ENCODE peak calls at places on chromosome X, in four cellular contexts. One of them, this sample, is unnamed. For H4K20me1, the result is how much of the 10 kb centered on the place peaks cover.

GRCh38 chrX:46704767-46705386 is 54.0 kb downstream of the SLC9A7 start:
- DNase-seq in GM23248: peak
- DNase-seq in PC-3: no peak
- DNase-seq in hepatocyte: no peak
- DNase-seq in this sample: no peak

GRCh38 chrX:39857780-39858179 is 240.0 kb downstream of the BCOR start:
- DNase-seq in hepatocyte: no peak
- DNase-seq in PC-3: peak
- DNase-seq in GM23248: no peak
- DNase-seq in this sample: no peak

GRCh38 chrX:49019599-49020249 is 17.7 kb upstream of the GRIPAP1 start:
- DNase-seq in GM23248: no peak
- DNase-seq in hepatocyte: no peak
- DNase-seq in PC-3: no peak
- DNase-seq in this sample: no peak

GRCh38 chrX:14832591-14832990 is 40.3 kb downstream of the FANCB start:
- DNase-seq in GM23248: peak
- DNase-seq in hepatocyte: no peak
- DNase-seq in PC-3: no peak
- DNase-seq in this sample: no peak

GRCh38 chrX:19334945-19335626 is 8.6 kb upstream of the PDHA1 start:
- DNase-seq in GM23248: no peak
- DNase-seq in PC-3: peak
- DNase-seq in hepatocyte: no peak
- DNase-seq in this sample: peak

GRCh38 chrX:136086521-136086920 is 60.8 kb upstream of the FHL1 start:
- DNase-seq in GM23248: peak
- DNase-seq in hepatocyte: no peak
- DNase-seq in PC-3: peak
- DNase-seq in this sample: no peak

GRCh38 chrX:10444204-10444603 is 176.2 kb downstream of the MID1 start:
- DNase-seq in GM23248: no peak
- DNase-seq in hepatocyte: no peak
- DNase-seq in PC-3: no peak
- DNase-seq in this sample: no peak

GRCh38 chrX:70141373-70141772 is 8.1 kb downstream of the IGBP1 start:
- DNase-seq in PC-3: no peak
- DNase-seq in hepatocyte: no peak
- DNase-seq in GM23248: no peak
- DNase-seq in this sample: no peak

GRCh38 chrX:721354-721753 is 90.8 kb downstream of the SHOX start:
- DNase-seq in PC-3: no peak
- DNase-seq in hepatocyte: no peak
- DNase-seq in GM23248: no peak
- DNase-seq in this sample: no peak

GRCh38 chrX:1323315-1323714 is 13.3 kb upstream of the IL3RA start:
- DNase-seq in PC-3: peak
- DNase-seq in hepatocyte: peak
- DNase-seq in GM23248: peak
- DNase-seq in this sample: peak

GRCh38 chrX:133350751-133351150 is 64.5 kb downstream of the GPC4 start:
- DNase-seq in PC-3: no peak
- DNase-seq in hepatocyte: peak
- DNase-seq in GM23248: peak
- DNase-seq in this sample: no peak

GRCh38 chrX:13700380-13700779 is 11.5 kb downstream of the RAB9A start:
- DNase-seq in GM23248: no peak
- DNase-seq in PC-3: no peak
- DNase-seq in hepatocyte: no peak
- DNase-seq in this sample: no peak

GRCh38 chrX:30572678-30573077 is 4.9 kb downstream of the TASL start:
- DNase-seq in GM23248: no peak
- DNase-seq in hepatocyte: no peak
- DNase-seq in PC-3: no peak
- DNase-seq in this sample: no peak

GRCh38 chrX:119288890-119289393 is 52.9 kb downstream of the PGRMC1 start:
- DNase-seq in hepatocyte: no peak
- DNase-seq in GM23248: no peak
- DNase-seq in PC-3: no peak
- DNase-seq in this sample: no peak

GRCh38 chrX:48958635-48959094 is 1.3 kb upstream of the OTUD5 start:
- DNase-seq in GM23248: peak
- DNase-seq in PC-3: peak
- DNase-seq in hepatocyte: peak
- DNase-seq in this sample: peak

GRCh38 chrX:475926-476723 is 89.4 kb upstream of the PPP2R3B start:
- DNase-seq in GM23248: no peak
- DNase-seq in hepatocyte: no peak
- DNase-seq in PC-3: peak
- DNase-seq in this sample: no peak

GRCh38 chrX:115018944-115019343 is 1.5 kb upstream of the IL13RA2 start:
- DNase-seq in GM23248: peak
- DNase-seq in PC-3: peak
- DNase-seq in hepatocyte: no peak
- DNase-seq in this sample: no peak

GRCh38 chrX:86845101-86845500 is 672.5 kb upstream of the KLHL4 start:
- DNase-seq in PC-3: no peak
- DNase-seq in hepatocyte: no peak
- DNase-seq in GM23248: no peak
- DNase-seq in this sample: no peak
- TF ChIP-seq EZH2phosphoT487 in PC-3: no peak
- TF ChIP-seq EZH2phosphoT487 in hepatocyte: no peak
- TF ChIP-seq EZH2phosphoT487 in GM23248: no peak
- TF ChIP-seq EZH2phosphoT487 in this sample: no peak

DNA sequence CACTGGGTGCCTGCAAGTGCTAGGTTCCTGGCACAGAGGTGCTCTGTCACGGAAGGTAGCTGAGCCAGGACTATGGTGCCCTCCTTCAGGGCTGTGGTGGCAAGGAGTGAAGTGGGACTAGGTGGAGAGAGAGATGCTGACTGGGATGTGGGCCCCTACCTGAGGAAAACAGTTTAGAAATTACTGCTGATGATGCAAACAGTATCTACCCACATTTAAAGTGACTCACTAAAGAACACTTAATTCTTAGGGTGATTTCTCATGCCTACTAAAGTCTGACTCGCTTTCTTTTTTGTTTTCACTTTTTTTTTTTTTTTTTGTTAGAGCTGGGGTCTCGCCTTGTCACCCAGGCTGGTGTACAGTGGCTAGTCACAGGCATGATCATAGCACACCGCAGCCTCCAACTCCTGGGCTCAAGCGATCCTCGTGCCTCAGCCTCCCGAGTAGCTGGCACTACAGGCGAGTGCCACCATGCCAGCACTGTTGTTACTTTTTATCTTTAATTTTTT is 3.1 kb downstream of the ZNF185 start:
- DNase-seq in hepatocyte: no peak
- DNase-seq in GM23248: peak
- DNase-seq in PC-3: peak
- DNase-seq in this sample: no peak
- TF ChIP-seq EZH2 in hepatocyte: no peak
- TF ChIP-seq EZH2 in GM23248: no peak
- TF ChIP-seq EZH2 in PC-3: no peak
- TF ChIP-seq EZH2 in this sample: no peak

GRCh38 chrX:41085883-41086626 is 810 bp downstream of the USP9X start:
- DNase-seq in PC-3: peak
- DNase-seq in hepatocyte: peak
- DNase-seq in GM23248: peak
- DNase-seq in this sample: peak

GRCh38 chrX:41085105-41085882 is at the start of gene USP9X:
- DNase-seq in hepatocyte: peak
- DNase-seq in GM23248: peak
- DNase-seq in PC-3: peak
- DNase-seq in this sample: peak

GRCh38 chrX:41084360-41085104 is 713 bp upstream of the USP9X start:
- DNase-seq in hepatocyte: peak
- DNase-seq in GM23248: peak
- DNase-seq in PC-3: peak
- DNase-seq in this sample: peak

GRCh38 chrX:41087219-41087618 is 2.0 kb downstream of the USP9X start:
- DNase-seq in GM23248: no peak
- DNase-seq in PC-3: peak
- DNase-seq in hepatocyte: no peak
- DNase-seq in this sample: no peak

GRCh38 chrX:41086627-41086932 is 1.3 kb downstream of the USP9X start:
- DNase-seq in hepatocyte: no peak
- DNase-seq in PC-3: peak
- DNase-seq in GM23248: no peak
- DNase-seq in this sample: no peak
- H4K20me1 ChIP-seq in hepatocyte: half or more
- H4K20me1 ChIP-seq in PC-3: under half
- H4K20me1 ChIP-seq in GM23248: under half
- H4K20me1 ChIP-seq in this sample: half or more

DNA sequence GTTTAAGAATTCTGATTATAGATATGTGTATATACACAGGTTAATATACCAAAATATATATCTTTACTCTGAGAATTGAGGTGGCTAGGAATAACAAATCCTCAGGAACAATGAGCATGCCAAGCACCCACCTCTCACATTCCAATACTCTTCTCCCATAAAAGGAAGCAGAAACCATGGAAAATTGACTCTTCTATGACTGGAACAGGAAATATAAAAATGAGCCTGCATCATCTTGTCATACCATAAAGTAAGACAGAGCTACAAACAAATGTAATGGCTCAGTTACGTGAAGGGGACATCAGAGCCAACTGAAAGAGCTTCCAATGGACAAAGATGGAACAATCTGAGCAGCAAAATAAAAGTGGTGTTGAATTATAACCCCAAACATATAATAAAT is 3.8 kb upstream of the MAGEA8 start:
- DNase-seq in GM23248: no peak
- DNase-seq in PC-3: peak
- DNase-seq in hepatocyte: no peak
- DNase-seq in this sample: no peak
- TF ChIP-seq EZH2phosphoT487 in GM23248: no peak
- TF ChIP-seq EZH2phosphoT487 in PC-3: no peak
- TF ChIP-seq EZH2phosphoT487 in hepatocyte: no peak
- TF ChIP-seq EZH2phosphoT487 in this sample: no peak

DNA sequence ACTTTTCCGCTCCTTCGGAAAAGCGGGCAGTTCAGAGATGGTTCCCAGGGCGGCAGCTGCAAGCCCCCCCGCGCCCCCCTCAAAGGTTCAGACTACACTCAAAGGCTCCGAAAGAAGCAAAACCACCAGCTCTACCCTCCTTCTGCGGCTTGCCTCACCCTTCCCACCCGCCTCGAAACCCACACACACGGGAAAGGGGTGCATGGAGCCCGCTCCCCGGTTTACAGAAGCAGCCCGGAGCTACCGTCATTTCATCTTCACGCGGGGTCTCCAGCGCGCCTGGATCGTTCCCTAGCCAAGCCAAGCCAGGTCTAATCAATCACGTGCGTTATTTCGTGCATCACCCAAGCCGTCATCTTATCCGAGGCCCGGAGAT is 1.2 kb downstream of the NLGN4X start:
- DNase-seq in hepatocyte: no peak
- DNase-seq in GM23248: no peak
- DNase-seq in PC-3: no peak
- DNase-seq in this sample: peak
- TF ChIP-seq EZH2 in hepatocyte: no peak
- TF ChIP-seq EZH2 in GM23248: no peak
- TF ChIP-seq EZH2 in PC-3: no peak
- TF ChIP-seq EZH2 in this sample: no peak

DNA sequence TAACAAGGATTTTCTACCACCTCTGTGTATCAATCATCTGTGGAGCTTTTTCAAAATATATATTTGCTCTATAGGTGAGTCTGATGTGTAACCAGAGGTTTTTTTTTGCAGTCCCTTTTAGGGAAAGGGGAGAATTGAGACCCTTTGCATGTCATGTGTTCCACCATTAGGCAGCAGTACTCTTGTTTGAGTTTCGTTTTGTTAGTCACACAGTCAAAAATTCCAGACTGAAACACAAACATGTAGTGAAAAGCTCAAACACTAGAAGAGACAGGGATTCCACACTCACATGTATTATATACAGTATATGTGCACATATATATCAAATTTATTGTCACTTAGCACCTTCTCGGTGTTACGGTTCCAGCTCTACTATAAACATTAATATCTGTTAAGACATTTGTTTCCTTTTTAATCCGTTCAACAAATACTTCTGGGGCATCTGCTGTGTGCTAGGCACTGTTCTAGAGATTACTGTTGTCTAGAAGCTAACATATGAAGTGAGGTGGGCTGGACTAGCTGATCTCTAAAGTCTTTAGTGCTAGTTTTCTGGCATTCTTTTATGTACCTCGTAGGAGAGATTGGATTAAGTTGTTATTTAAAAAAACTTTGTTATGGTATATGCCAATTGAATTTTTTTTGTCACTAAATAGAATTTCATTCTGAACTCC is 5.5 kb downstream of the USP9X start:
- DNase-seq in PC-3: peak
- DNase-seq in hepatocyte: peak
- DNase-seq in GM23248: peak
- DNase-seq in this sample: no peak
- H4K20me1 ChIP-seq in PC-3: half or more
- H4K20me1 ChIP-seq in hepatocyte: half or more
- H4K20me1 ChIP-seq in GM23248: under half
- H4K20me1 ChIP-seq in this sample: half or more

This sample was measured in neural progenitor cell.